ENCODE peak calls at places on chromosomes 13 and 19, in nine cellular contexts. I is breast epithelium, G is GM12865, S is right atrium auricular region, N is left lung, X is tibial artery, D is right lobe of liver, W is left ventricle myocardium inferior, A is AG04450. T is an unnamed sample.

GRCh38 chr13:107669356-107669755 is 546.0 kb downstream of the LIG4 start:
- DNase-seq in I (no peak), G (no peak), S (no peak), N (no peak), X (no peak), D (no peak), W (no peak), A (peak; percentile 38), T (peak; percentile 9)

GRCh38 chr19:12777217-12778019 is 2.1 kb upstream of the HOOK2 start:
- DNase-seq in I (peak; percentile 71), G (peak; percentile 87), S (no peak), N (peak; percentile 97), X (peak; percentile 88), D (peak; percentile 86), W (peak; percentile 82), A (no peak), T (no peak)

GRCh38 chr19:54077334-54077733 is 3.8 kb downstream of the TARM1 start:
- DNase-seq in I (no peak), G (no peak), S (no peak), N (no peak), X (no peak), D (no peak), W (no peak), A (no peak), T (no peak)

GRCh38 chr13:26964278-26965057 is 203.9 kb upstream of the GPR12 start:
- DNase-seq in I (no peak), G (no peak), S (peak; percentile 71), N (no peak), X (no peak), D (no peak), W (no peak), A (no peak), T (no peak)

GRCh38 chr13:100381595-100382224 is 206.9 kb downstream of the GGACT start:
- DNase-seq in I (no peak), G (no peak), S (no peak), N (no peak), X (no peak), D (peak; percentile 89), W (no peak), A (no peak), T (no peak)

GRCh38 chr13:26831336-26831908 is 70.8 kb upstream of the GPR12 start:
- DNase-seq in I (no peak), G (no peak), S (no peak), N (no peak), X (no peak), D (no peak), W (no peak), A (no peak), T (no peak)

GRCh38 chr13:42762251-42762650 is 19.1 kb upstream of the FAM216B start:
- DNase-seq in I (no peak), G (no peak), S (no peak), N (no peak), X (no peak), D (no peak), W (no peak), A (no peak), T (no peak)

GRCh38 chr19:1538978-1539377 is 15.1 kb downstream of the PLK5 start:
- DNase-seq in I (no peak), G (no peak), S (no peak), N (no peak), X (no peak), D (no peak), W (no peak), A (no peak), T (no peak)

GRCh38 chr19:16532440-16533273 is 9.6 kb downstream of the CHERP start:
- DNase-seq in I (no peak), G (no peak), S (no peak), N (no peak), X (no peak), D (no peak), W (no peak), A (no peak), T (no peak)

GRCh38 chr19:43525836-43526771 is 897 bp downstream of the ETHE1 start:
- DNase-seq in I (peak; percentile 35), G (peak; percentile 23), S (no peak), N (no peak), X (peak; percentile 74), D (no peak), W (peak; percentile 20), A (no peak), T (no peak)

GRCh38 chr19:41430907-41431306 is 3.7 kb upstream of the B3GNT8 start:
- DNase-seq in I (no peak), G (no peak), S (no peak), N (peak; percentile 28), X (no peak), D (no peak), W (no peak), A (no peak), T (no peak)

GRCh38 chr19:50333737-50334617 is 4.8 kb upstream of the KCNC3 start:
- DNase-seq in I (peak; percentile 35), G (peak; percentile 87), S (peak; percentile 64), N (peak; percentile 91), X (no peak), D (peak; percentile 82), W (peak; percentile 77), A (peak; percentile 7), T (peak; percentile 9)
- TF ChIP-seq CTCF in I (no peak), G (no peak), S (no peak), N (no peak), X (no peak), D (no peak), W (no peak), A (no peak), T (no peak)

GRCh38 chr13:33349996-33350826 is 64.7 kb upstream of the STARD13 start:
- DNase-seq in I (no peak), G (no peak), S (no peak), N (peak; percentile 89), X (peak; percentile 82), D (peak; percentile 60), W (peak; percentile 65), A (no peak), T (no peak)
- H3K4me3 ChIP-seq in I (peak overlapping the region; percentile 67), G (peak overlapping the region; percentile 2), S (peak overlapping the region; percentile 87), N (peak overlapping the region; percentile 70), X (peak overlapping the region; percentile 93), D (peak overlapping the region; percentile 48), W (peak overlapping the region; percentile 89), A (peak overlapping the region; percentile 67), T (peak overlapping the region; percentile 75)

GRCh38 chr19:50460161-50460765 is 16.0 kb upstream of the EMC10 start:
- DNase-seq in I (no peak), G (peak; percentile 91), S (no peak), N (peak; percentile 22), X (no peak), D (no peak), W (no peak), A (no peak), T (no peak)
- TF ChIP-seq CTCF in I (no peak), G (peak; percentile 29), S (no peak), N (no peak), X (no peak), D (no peak), W (no peak), A (no peak), T (peak; percentile 7)

GRCh38 chr13:28558567-28558966 is 63.6 kb upstream of the FLT1 start:
- DNase-seq in I (no peak), G (no peak), S (no peak), N (no peak), X (no peak), D (no peak), W (peak; percentile 24), A (no peak), T (no peak)
- H3K4me3 ChIP-seq in I (no peak overlapping the region), G (no peak overlapping the region), S (no peak overlapping the region), N (no peak overlapping the region), X (no peak overlapping the region), D (no peak overlapping the region), W (no peak overlapping the region), A (peak overlapping the region; percentile 2), T (no peak overlapping the region)

GRCh38 chr13:44805623-44806022 is 183.6 kb downstream of the NUFIP1 start:
- DNase-seq in I (no peak), G (no peak), S (no peak), N (no peak), X (no peak), D (no peak), W (no peak), A (no peak), T (no peak)

GRCh38 chr13:44797685-44798084 is 191.6 kb downstream of the NUFIP1 start:
- DNase-seq in I (no peak), G (no peak), S (no peak), N (no peak), X (no peak), D (no peak), W (no peak), A (no peak), T (no peak)

GRCh38 chr13:44803390-44803789 is 185.9 kb downstream of the NUFIP1 start:
- DNase-seq in I (no peak), G (no peak), S (no peak), N (no peak), X (no peak), D (no peak), W (no peak), A (no peak), T (no peak)

GRCh38 chr13:44800626-44801025 is 188.6 kb downstream of the NUFIP1 start:
- DNase-seq in I (no peak), G (no peak), S (no peak), N (no peak), X (no peak), D (no peak), W (no peak), A (no peak), T (no peak)

GRCh38 chr13:44801990-44802389 is 187.3 kb downstream of the NUFIP1 start:
- DNase-seq in I (no peak), G (no peak), S (no peak), N (no peak), X (no peak), D (no peak), W (no peak), A (peak; percentile 65), T (peak; percentile 63)
- TF ChIP-seq CTCF in I (no peak), G (no peak), S (no peak), N (no peak), X (no peak), D (no peak), W (no peak), A (no peak), T (no peak)

GRCh38 chr19:18239303-18239702 is 13.1 kb upstream of the PDE4C start:
- DNase-seq in I (no peak), G (no peak), S (no peak), N (no peak), X (no peak), D (no peak), W (no peak), A (no peak), T (no peak)
- H3K4me3 ChIP-seq in I (no peak overlapping the region), G (no peak overlapping the region), S (no peak overlapping the region), N (no peak overlapping the region), X (no peak overlapping the region), D (no peak overlapping the region), W (no peak overlapping the region), A (no peak overlapping the region), T (no peak overlapping the region)

DNA sequence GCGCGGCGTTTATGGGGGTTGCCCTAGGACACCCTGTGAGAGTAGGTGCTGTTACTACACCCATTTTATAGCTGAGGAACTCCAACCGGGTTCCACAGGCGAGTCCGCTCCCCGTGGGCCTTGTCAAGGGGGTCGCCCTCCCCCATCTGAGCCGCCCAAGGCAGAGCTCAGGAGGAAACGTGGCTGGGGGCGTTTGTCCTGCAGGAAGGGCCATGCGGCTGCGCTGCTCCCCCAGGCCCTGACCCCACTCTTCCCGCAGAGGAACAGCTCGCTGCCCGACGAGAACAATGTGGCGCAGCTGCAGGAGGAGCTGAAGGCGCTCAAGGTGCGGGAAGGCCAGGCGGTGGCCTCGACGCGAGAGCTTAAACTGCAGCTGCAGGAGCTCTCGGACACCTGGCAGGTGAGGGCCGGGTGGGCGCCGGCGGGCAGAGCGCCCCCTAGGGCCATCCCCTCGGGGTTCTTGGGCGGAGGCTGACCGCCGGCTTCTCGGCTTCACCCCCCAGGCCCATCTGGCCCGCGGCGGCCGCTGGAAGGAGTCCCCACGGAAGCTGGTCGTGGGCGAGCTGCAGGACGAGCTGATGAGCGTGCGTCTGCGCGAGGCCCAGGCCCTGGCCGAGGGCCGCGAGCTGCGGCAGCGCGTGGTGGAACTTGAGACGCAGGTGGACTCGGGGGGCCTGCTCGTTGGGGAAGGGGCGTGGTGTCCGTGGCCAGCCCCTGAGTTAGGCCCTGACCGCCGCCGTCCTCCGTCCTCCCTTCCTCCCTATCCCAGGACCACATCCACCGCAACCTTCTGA is 12.4 kb downstream of the PRR36 start:
- DNase-seq in I (no peak), G (no peak), S (no peak), N (no peak), X (no peak), D (peak; percentile 54), W (no peak), A (no peak), T (no peak)
- TF ChIP-seq CTCF in I (no peak), G (peak; percentile 8), S (no peak), N (no peak), X (no peak), D (no peak), W (no peak), A (no peak), T (peak; percentile 8)

T was measured in astrocyte of the cerebellum.